ENCODE peak calls at places on chromosome 7, in six cellular contexts. D is lower lobe of right lung; E is Peyer's patch; G is testis; S is CD4-positive, alpha-beta T cell; V is AG09309. H is an unnamed sample.

GRCh38 chr7:24409429-24410024 is 125.5 kb downstream of the NPY start:
- DNase-seq in V (no peak), G (no peak), E (no peak), S (no peak), D (no peak), H (no peak)

GRCh38 chr7:1346851-1347250 is 112.4 kb downstream of the MICALL2 start:
- DNase-seq in G (no peak), E (no peak), S (no peak), D (peak; percentile 35), V (no peak), H (no peak)

GRCh38 chr7:51263631-51264484 is 52.8 kb downstream of the COBL start:
- DNase-seq in E (no peak), S (no peak), V (no peak), D (no peak), G (no peak), H (peak; percentile 88)

GRCh38 chr7:28767356-28767755 is 190.8 kb downstream of the TRIL start:
- DNase-seq in G (no peak), V (no peak), S (no peak), E (no peak), D (no peak), H (no peak)

GRCh38 chr7:96304573-96304972 is 17.3 kb downstream of the SLC25A13 start:
- DNase-seq in V (no peak), E (no peak), G (no peak), D (no peak), S (no peak), H (no peak)

GRCh38 chr7:7183061-7183832 is 903 bp downstream of the C1GALT1 start:
- DNase-seq in D (peak; percentile 78), G (peak; percentile 54), V (no peak), S (no peak), E (peak; percentile 51), H (peak; percentile 81)

GRCh38 chr7:41134242-41134872 is 568.5 kb downstream of the INHBA start:
- DNase-seq in G (no peak), S (no peak), D (no peak), E (no peak), V (no peak), H (no peak)

GRCh38 chr7:8035647-8036518 is 67.3 kb downstream of the GLCCI1 start:
- DNase-seq in V (no peak), G (no peak), E (no peak), D (no peak), S (no peak), H (no peak)

GRCh38 chr7:36227223-36227622 is 74.2 kb downstream of the EEPD1 start:
- DNase-seq in G (peak; percentile 78), V (peak; percentile 59), D (no peak), E (no peak), S (no peak), H (no peak)

GRCh38 chr7:7131273-7131672 is 51.1 kb upstream of the C1GALT1 start:
- DNase-seq in E (no peak), S (no peak), G (no peak), D (no peak), V (no peak), H (no peak)

DNA sequence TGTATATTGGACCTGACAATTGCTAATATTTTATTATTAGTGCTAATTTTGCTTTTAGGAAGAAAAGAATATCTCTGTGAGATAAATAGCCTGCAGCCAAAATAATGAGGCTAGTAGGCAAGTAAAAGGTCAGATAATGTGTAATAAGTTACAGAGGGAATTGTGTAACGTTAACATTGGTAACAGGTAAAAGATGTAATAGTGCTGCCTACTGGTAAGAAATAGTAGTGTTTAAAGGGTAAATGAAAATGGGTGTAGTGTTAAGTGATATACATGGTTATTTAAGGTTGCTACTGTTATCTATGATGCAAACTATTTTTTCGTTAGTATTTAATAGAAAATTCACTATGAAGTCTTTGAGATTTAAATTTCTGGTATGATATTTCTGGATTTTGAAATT is 9.2 kb upstream of the FOXP2 start:
- DNase-seq in G (no peak), D (no peak), V (no peak), E (no peak), S (no peak), H (no peak)
- TF ChIP-seq CTCF in G (no peak), D (peak; percentile 27), V (peak; percentile 31), E (peak; percentile 82), S (no peak), H (peak; percentile 55)

DNA sequence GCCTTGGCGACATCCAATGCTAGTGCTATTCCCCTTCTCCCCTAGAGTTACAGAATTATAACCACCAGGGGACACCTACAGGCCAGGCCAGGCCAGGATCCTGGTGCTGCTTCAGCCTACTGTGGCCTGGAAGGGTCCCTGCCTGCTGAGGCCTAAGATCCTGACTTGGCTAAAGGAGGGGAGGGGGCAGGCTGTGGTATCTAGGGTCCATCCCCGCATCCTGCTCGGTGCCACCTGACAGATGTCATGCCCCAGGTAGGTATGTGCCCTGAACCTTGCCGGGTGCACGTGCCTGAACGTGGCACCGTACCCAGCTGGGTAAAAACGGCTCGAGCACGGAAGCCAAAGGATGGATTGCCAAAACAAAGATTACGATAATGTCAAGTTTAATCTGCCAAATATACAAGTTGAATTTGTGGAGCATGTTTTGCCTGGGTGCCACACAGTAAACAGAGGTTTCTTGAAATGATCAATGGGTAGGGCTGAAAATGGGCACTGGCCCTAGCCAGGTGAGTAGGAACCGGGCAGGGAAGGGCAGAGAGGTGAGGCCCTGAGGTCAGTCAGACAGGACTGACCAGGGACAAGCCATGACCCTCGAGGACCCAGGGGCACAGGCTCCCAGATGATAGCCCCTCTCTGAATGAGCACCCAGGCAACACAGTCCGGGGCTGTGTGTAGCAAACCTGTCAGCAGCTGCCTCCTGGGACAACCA is 12.6 kb downstream of the PDAP1 start:
- DNase-seq in E (no peak), V (no peak), D (no peak), G (no peak), S (no peak), H (no peak)
- TF ChIP-seq CTCF in E (no peak), V (no peak), D (no peak), G (no peak), S (no peak), H (no peak)

GRCh38 chr7:10646249-10646648 is 327.4 kb upstream of the PHF14 start:
- DNase-seq in D (no peak), S (no peak), V (no peak), E (no peak), G (no peak), H (no peak)
- TF ChIP-seq CTCF in D (no peak), S (no peak), V (no peak), E (no peak), G (no peak), H (no peak)

GRCh38 chr7:134962270-134962669 is 24.0 kb upstream of the AGBL3 start:
- DNase-seq in V (no peak), D (no peak), G (no peak), E (no peak), S (no peak), H (no peak)
- TF ChIP-seq CTCF in V (no peak), D (no peak), G (no peak), E (no peak), S (no peak), H (no peak)

GRCh38 chr7:105674200-105675030 is 93.1 kb upstream of the EFCAB10 start:
- DNase-seq in D (no peak), V (no peak), E (no peak), S (no peak), G (no peak), H (no peak)
- TF ChIP-seq CTCF in D (no peak), V (no peak), E (no peak), S (no peak), G (no peak), H (no peak)

GRCh38 chr7:17181482-17181881 is 117.0 kb upstream of the AHR start:
- DNase-seq in E (no peak), S (no peak), D (no peak), G (no peak), V (no peak), H (no peak)
- TF ChIP-seq CTCF in E (no peak), S (no peak), D (no peak), G (no peak), V (no peak), H (no peak)

H was measured in Calu3.